ENCODE peak calls at places on chromosome X, in five cellular contexts. E is astrocyte, Q is heart right ventricle, M is GM23338, W is glutamatergic neuron. Y is an unnamed sample.

GRCh38 chrX:48045410-48046311 is 25.8 kb downstream of the ZNF630 start:
- DNase-seq in E (peak), M (no peak), W (no peak), Q (peak), Y (no peak)

GRCh38 chrX:9530848-9531274 is 66.0 kb downstream of the TBL1X start:
- DNase-seq in Q (peak), E (peak), W (peak), M (peak), Y (peak)

GRCh38 chrX:896256-896655 is 265.7 kb downstream of the SHOX start:
- DNase-seq in M (no peak), W (no peak), E (no peak), Q (no peak), Y (no peak)

GRCh38 chrX:100654256-100654655 is 10.3 kb downstream of the SRPX2 start:
- DNase-seq in E (no peak), W (no peak), Q (no peak), M (peak), Y (no peak)

GRCh38 chrX:1589356-1590130 is 1.9 kb upstream of the AKAP17A start:
- DNase-seq in Q (no peak), E (no peak), W (no peak), M (peak), Y (no peak)

GRCh38 chrX:42484233-42484632 is 293.7 kb downstream of the PPP1R2C start:
- DNase-seq in E (no peak), W (no peak), M (no peak), Q (no peak), Y (no peak)

GRCh38 chrX:111124418-111124817 is 28.4 kb downstream of the PAK3 start:
- DNase-seq in E (no peak), Q (no peak), M (no peak), W (no peak), Y (no peak)

GRCh38 chrX:40094041-40094899 is 3.5 kb downstream of the BCOR start:
- DNase-seq in M (no peak), E (no peak), Q (peak), W (peak), Y (peak)

GRCh38 chrX:78710146-78710545 is 37.4 kb upstream of the LPAR4 start:
- DNase-seq in W (no peak), M (no peak), Q (no peak), E (peak), Y (no peak)

GRCh38 chrX:21662761-21663160 is 4.6 kb upstream of the KLHL34 start:
- DNase-seq in M (no peak), W (no peak), Q (no peak), E (no peak), Y (no peak)

GRCh38 chrX:98490670-98491069 is 1607.0 kb downstream of the RPA4 start:
- DNase-seq in E (no peak), W (no peak), Q (no peak), M (no peak), Y (no peak)

GRCh38 chrX:154710309-154710708 is 40.6 kb downstream of the GAB3 start:
- DNase-seq in E (no peak), M (peak), W (no peak), Q (no peak), Y (no peak)
- TF ChIP-seq CTCF in E (no peak), M (peak), W (no peak), Q (no peak), Y (no peak)

GRCh38 chrX:106171293-106171692 is 3.2 kb downstream of the PWWP3B start:
- DNase-seq in M (no peak), E (no peak), Q (no peak), W (no peak), Y (no peak)

GRCh38 chrX:106168107-106168506 is at the start of gene PWWP3B:
- DNase-seq in M (peak), E (peak), Q (peak), W (peak), Y (peak)

GRCh38 chrX:106170318-106170717 is 2.2 kb downstream of the PWWP3B start:
- DNase-seq in Q (no peak), M (peak), E (no peak), W (no peak), Y (no peak)
- TF ChIP-seq CTCF in Q (peak), M (peak), E (peak), W (peak), Y (peak)

GRCh38 chrX:129655547-129656248 is 942 bp upstream of the APLN start:
- DNase-seq in Q (no peak), M (peak), E (no peak), W (no peak), Y (peak)
- TF ChIP-seq CTCF in Q (no peak), M (no peak), E (no peak), W (no peak), Y (no peak)

DNA sequence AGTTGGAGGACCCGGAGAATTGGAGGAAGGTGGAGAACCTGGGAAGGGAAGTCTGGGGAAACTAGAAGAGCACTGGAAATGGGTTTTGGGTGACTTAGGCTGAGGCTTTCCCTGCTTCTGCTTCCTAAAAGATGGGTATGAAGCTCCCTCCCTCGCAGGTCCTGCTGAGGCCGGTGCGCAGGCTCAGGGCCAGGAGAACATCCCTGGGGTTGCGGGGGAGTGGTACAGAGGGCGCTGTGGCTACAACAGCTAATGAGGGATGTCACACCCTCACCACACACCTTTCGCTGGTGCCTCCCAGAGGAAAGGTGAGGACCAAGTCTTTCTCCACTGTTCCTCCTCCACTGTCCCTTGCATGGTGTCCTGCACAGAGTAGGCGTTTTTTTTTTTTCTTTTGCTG is 15.8 kb downstream of the APLN start:
- DNase-seq in Q (no peak), E (no peak), W (no peak), M (peak), Y (no peak)
- TF ChIP-seq CTCF in Q (no peak), E (no peak), W (no peak), M (no peak), Y (no peak)

DNA sequence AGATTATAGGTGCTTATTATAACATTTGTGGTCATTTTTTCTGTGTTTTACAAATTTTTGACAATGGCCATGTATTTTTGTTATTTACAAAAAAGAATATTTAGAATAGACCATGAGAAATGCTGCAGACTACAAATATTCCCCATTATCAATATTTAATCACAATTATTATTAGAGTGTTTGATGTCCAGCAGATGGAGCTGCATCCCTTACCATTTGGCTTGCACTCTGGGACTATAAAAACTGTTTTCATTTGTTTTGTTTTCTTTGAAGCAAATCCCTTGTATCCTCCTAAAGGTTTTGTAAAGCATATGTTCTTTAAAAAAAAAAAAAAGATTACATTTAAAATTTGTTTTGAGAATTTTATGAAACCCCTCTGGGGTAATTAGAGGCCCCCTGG is 85.6 kb upstream of the CXorf66 start:
- DNase-seq in W (no peak), Q (no peak), E (no peak), M (peak), Y (no peak)
- TF ChIP-seq CTCF in W (peak), Q (peak), E (peak), M (peak), Y (peak)

DNA sequence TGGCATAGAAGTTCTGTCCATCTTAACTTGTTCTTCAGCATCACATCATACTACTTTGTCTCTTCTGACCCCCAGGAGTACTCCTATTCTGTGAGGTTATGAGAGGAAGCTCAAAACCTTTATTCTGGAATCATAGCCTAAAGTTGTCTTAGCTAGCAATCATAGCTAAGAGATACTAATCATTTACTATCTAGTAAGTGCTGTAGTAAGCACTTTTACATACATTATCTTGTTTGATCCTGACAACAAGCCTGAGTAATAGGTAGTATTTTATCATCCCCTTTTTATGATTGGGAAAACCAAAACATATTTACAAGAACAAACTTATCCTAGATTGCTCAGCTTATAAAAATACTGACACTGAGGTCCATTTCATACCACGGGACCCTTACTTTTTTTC is 14.3 kb upstream of the LHFPL1 start:
- DNase-seq in M (no peak), Q (no peak), E (no peak), W (no peak), Y (no peak)
- TF ChIP-seq CTCF in M (no peak), Q (no peak), E (no peak), W (no peak), Y (no peak)